ENCODE peak calls at places on chromosomes 4 and X, in four cellular contexts. X is left ventricle myocardium inferior, F is right atrium auricular region, T is mesenchymal stem cell. A is an unnamed sample. For H3K36me3, the result is how much of the 10 kb centered on the place peaks cover.

GRCh38 chr4:1982124-1983052 is 26.4 kb downstream of the NELFA start:
- DNase-seq in X (no peak), F (no peak), T (no peak), A (peak)

GRCh38 chrX:24479924-24480722 is 15.0 kb downstream of the PDK3 start:
- DNase-seq in X (no peak), F (no peak), T (peak), A (no peak)

GRCh38 chr4:140098481-140099132 is 55.4 kb downstream of the MAML3 start:
- DNase-seq in X (no peak), F (no peak), T (peak), A (no peak)

GRCh38 chr4:41307633-41308032 is 50.9 kb downstream of the UCHL1 start:
- DNase-seq in X (no peak), F (no peak), T (no peak), A (no peak)

GRCh38 chr4:121943941-121944340 is 7.9 kb downstream of the TRPC3 start:
- DNase-seq in X (no peak), F (no peak), T (peak), A (no peak)

GRCh38 chrX:153226344-153227190 is 47.5 kb downstream of the MAGEA1 start:
- DNase-seq in X (no peak), F (no peak), T (peak), A (peak)

GRCh38 chr4:6470502-6471302 is 1.7 kb downstream of the PPP2R2C start:
- DNase-seq in X (peak), F (peak), T (peak), A (peak)

GRCh38 chr4:116016201-116016600 is 902.8 kb upstream of the NDST4 start:
- DNase-seq in X (no peak), F (no peak), T (peak), A (peak)

GRCh38 chr4:147096667-147097604 is 151.3 kb upstream of the TTC29 start:
- DNase-seq in X (no peak), F (no peak), T (peak), A (peak)

GRCh38 chr4:95548738-95549245 is at the start of gene UNC5C:
- DNase-seq in X (peak), F (peak), T (peak), A (peak)

GRCh38 chr4:8079916-8080753 is 78.5 kb downstream of the ABLIM2 start:
- DNase-seq in X (peak), F (no peak), T (no peak), A (no peak)

GRCh38 chr4:15659768-15660394 is 4.7 kb upstream of the FBXL5 start:
- DNase-seq in X (no peak), F (no peak), T (peak), A (peak)

GRCh38 chr4:59770865-59771264 is 1429.3 kb upstream of the ADGRL3 start:
- DNase-seq in X (no peak), F (no peak), T (no peak), A (no peak)

GRCh38 chr4:3416821-3417221 is 24.9 kb upstream of the HGFAC start:
- DNase-seq in X (peak), F (no peak), T (no peak), A (no peak)

GRCh38 chr4:35038079-35038805 is 1206.1 kb downstream of the ARAP2 start:
- DNase-seq in X (no peak), F (no peak), T (no peak), A (no peak)

GRCh38 chrX:67543818-67544217 is at the start of gene AR:
- DNase-seq in X (peak), F (peak), T (peak), A (peak)

GRCh38 chrX:134115270-134115669 is 121.7 kb upstream of the CCDC160 start:
- DNase-seq in X (no peak), F (no peak), T (no peak), A (no peak)

GRCh38 chr4:162682651-162683050 is 484.0 kb downstream of the NAF1 start:
- DNase-seq in X (no peak), F (no peak), T (no peak), A (no peak)

GRCh38 chr4:57043304-57044251 is 64.9 kb downstream of the POLR2B start:
- DNase-seq in X (no peak), F (no peak), T (peak), A (peak)

GRCh38 chr4:16516796-16517413 is 290.6 kb upstream of the TAPT1 start:
- DNase-seq in X (no peak), F (peak), T (peak), A (peak)

GRCh38 chr4:72997409-72997808 is 72.1 kb downstream of the COX18 start:
- DNase-seq in X (no peak), F (no peak), T (no peak), A (no peak)

GRCh38 chr4:955161-955921 is 18.0 kb downstream of the DGKQ start:
- DNase-seq in X (no peak), F (no peak), T (no peak), A (no peak)

GRCh38 chrX:65451663-65452062 is 82.9 kb downstream of the LAS1L start:
- DNase-seq in X (no peak), F (no peak), T (peak), A (peak)

GRCh38 chr4:90099795-90100194 is 27.4 kb upstream of the CCSER1 start:
- DNase-seq in X (no peak), F (no peak), T (no peak), A (no peak)

GRCh38 chr4:142043509-142043908 is 407.1 kb downstream of the IL15 start:
- DNase-seq in X (no peak), F (no peak), T (peak), A (peak)

GRCh38 chrX:9392445-9392844 is 72.4 kb upstream of the TBL1X start:
- DNase-seq in X (no peak), F (no peak), T (no peak), A (no peak)

GRCh38 chr4:74682567-74683359 is 111.6 kb downstream of the BTC start:
- DNase-seq in X (no peak), F (no peak), T (peak), A (peak)

GRCh38 chr4:37243722-37244582 is 591 bp upstream of the NWD2 start:
- DNase-seq in X (no peak), F (no peak), T (peak), A (no peak)

GRCh38 chr4:98794565-98795205 is 134.2 kb downstream of the EIF4E start:
- DNase-seq in X (no peak), F (no peak), T (peak), A (peak)

GRCh38 chr4:41430796-41431195 is 107.2 kb upstream of the LIMCH1 start:
- DNase-seq in X (no peak), F (peak), T (no peak), A (peak)

GRCh38 chrX:107565916-107566602 is 62.3 kb upstream of the PRPS1 start:
- DNase-seq in X (no peak), F (no peak), T (peak), A (no peak)
- H3K36me3 ChIP-seq in X (under half), F (under half), T (under half), A (under half)

GRCh38 chrX:53084863-53085262 is 2.7 kb downstream of the TSPYL2 start:
- DNase-seq in X (no peak), F (no peak), T (no peak), A (no peak)
- H3K36me3 ChIP-seq in X (under half), F (under half), T (under half), A (under half)

DNA sequence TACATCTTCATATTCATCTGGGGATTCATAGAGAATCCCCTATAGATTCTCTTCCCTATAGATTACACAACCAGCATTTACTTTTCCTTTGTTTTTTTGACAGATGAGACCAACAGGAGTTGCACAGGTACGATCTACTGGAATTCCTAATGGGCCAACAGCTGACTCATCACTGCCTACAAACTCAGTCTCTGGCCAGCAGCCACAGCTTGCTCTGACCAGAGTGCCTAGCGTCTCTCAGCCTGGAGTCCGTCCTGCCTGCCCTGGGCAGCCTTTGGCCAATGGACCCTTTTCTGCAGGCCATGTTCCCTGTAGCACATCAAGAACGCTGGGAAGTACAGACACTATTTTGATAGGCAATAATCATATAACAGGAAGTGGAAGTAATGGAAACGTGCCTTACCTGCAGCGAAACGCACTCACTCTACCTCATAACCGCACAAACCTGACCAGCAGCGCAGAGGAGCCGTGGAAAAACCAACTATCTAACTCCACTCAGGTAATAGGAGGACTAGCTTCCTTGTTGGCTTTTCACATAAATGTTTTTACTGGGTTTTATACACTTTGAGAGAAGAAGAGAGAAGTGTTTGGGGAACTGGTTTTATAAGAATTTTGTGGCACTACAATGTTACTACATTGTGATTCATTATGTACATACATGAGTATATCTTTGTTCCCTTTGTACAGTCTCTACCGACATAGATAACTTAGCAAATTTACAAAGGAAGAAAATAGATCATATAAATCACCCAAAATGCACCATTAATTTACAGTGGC is 137.2 kb downstream of the DIPK2B start:
- DNase-seq in X (no peak), F (no peak), T (no peak), A (no peak)
- H3K36me3 ChIP-seq in X (under half), F (under half), T (under half), A (half or more)

GRCh38 chrX:19879181-19879580 is 8.2 kb downstream of the SH3KBP1 start:
- DNase-seq in X (no peak), F (no peak), T (no peak), A (no peak)
- H3K36me3 ChIP-seq in X (under half), F (under half), T (under half), A (under half)

DNA sequence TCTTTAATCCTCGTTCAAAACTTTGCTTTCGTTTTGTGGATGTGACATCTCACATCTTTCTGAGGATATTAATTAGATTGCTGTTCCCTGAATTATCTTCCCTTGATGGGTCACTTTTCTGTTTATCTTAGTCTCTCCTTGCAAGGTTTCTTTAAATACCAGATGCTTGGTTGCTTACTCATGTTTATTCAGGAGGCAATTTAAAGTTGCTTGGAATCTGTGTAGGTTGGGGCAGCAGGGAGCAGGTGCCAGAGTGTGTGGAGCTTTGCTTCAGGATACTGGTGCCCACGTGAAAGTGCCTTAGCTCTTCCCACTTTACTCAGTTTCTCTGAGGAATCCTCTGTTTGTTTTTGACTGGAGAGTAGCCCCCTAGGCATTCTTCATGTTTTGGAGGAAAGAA is 24.0 kb downstream of the ANAPC4 start:
- DNase-seq in X (no peak), F (no peak), T (no peak), A (peak)
- H3K36me3 ChIP-seq in X (half or more), F (half or more), T (under half), A (half or more)